ENCODE peak calls at places on chromosomes 13 and 19, in nine cellular contexts. S, M, I, P, U, X, W, F and Z are unnamed samples.

GRCh38 chr13:45410466-45410865 is 7.7 kb downstream of the SLC25A30 start:
- DNase-seq in F (no peak), W (no peak), U (no peak), P (no peak), S (no peak), I (no peak), M (no peak), X (no peak), Z (no peak)

GRCh38 chr13:44637581-44637980 is 61.5 kb upstream of the TSC22D1 start:
- DNase-seq in U (no peak), I (no peak), F (no peak), S (no peak), M (no peak), P (no peak), X (no peak), W (no peak), Z (no peak)

GRCh38 chr13:40230833-40231266 is 435.6 kb downstream of the FOXO1 start:
- DNase-seq in I (no peak), X (no peak), U (peak), P (no peak), S (no peak), M (no peak), F (no peak), W (no peak), Z (no peak)

GRCh38 chr13:114167445-114167844 is 11.6 kb upstream of the CFAP97D2 start:
- DNase-seq in U (no peak), S (no peak), X (no peak), W (no peak), P (no peak), I (no peak), M (no peak), F (no peak), Z (no peak)

GRCh38 chr19:42683917-42684513 is 56.3 kb downstream of the PSG3 start:
- DNase-seq in M (no peak), U (peak), S (peak), I (peak), F (peak), W (no peak), P (peak), X (no peak), Z (no peak)

GRCh38 chr13:48120246-48120645 is 25.3 kb upstream of the MED4 start:
- DNase-seq in M (no peak), U (no peak), X (no peak), P (no peak), F (no peak), W (no peak), I (no peak), S (no peak), Z (no peak)

GRCh38 chr13:104976964-104977363 is 1558.5 kb downstream of the EFNB2 start:
- DNase-seq in M (no peak), U (no peak), W (no peak), F (no peak), S (no peak), I (no peak), P (no peak), X (no peak), Z (no peak)

GRCh38 chr19:17716309-17716929 is 2.9 kb upstream of the MAP1S start:
- DNase-seq in F (no peak), M (no peak), I (peak), X (no peak), W (no peak), U (no peak), P (no peak), S (no peak), Z (no peak)

GRCh38 chr13:75550159-75550567 is 572 bp downstream of the UCHL3 start:
- DNase-seq in M (no peak), P (peak), I (peak), U (peak), S (no peak), X (no peak), W (no peak), F (peak), Z (peak)

GRCh38 chr19:7868671-7869452 is 5.3 kb downstream of the PRR36 start:
- DNase-seq in I (peak), F (peak), X (peak), S (peak), W (peak), U (peak), M (peak), P (peak), Z (peak)

GRCh38 chr19:2865334-2866221 is 1.6 kb upstream of the ZNF556 start:
- DNase-seq in U (no peak), M (no peak), W (no peak), X (no peak), F (no peak), S (no peak), P (no peak), I (no peak), Z (no peak)

GRCh38 chr19:3450796-3451411 is 29.4 kb downstream of the SMIM24 start:
- DNase-seq in S (peak), P (peak), U (peak), F (no peak), W (no peak), I (peak), M (no peak), X (no peak), Z (no peak)

GRCh38 chr13:112696001-112696868 is 6.4 kb downstream of the ATP11A start:
- DNase-seq in S (no peak), M (no peak), P (no peak), X (no peak), F (no peak), W (no peak), U (no peak), I (no peak), Z (no peak)

GRCh38 chr13:103187621-103188020 is 121.4 kb upstream of the SLC10A2 start:
- DNase-seq in W (no peak), U (no peak), P (no peak), S (no peak), M (no peak), X (no peak), F (no peak), I (no peak), Z (no peak)

GRCh38 chr13:113489549-113490495 is 689 bp downstream of the DCUN1D2 start:
- DNase-seq in X (no peak), P (peak), F (no peak), W (peak), M (no peak), I (peak), S (no peak), U (peak), Z (no peak)

GRCh38 chr13:47136659-47136975 is 239.8 kb upstream of the HTR2A start:
- DNase-seq in W (no peak), U (no peak), X (no peak), M (no peak), P (peak), I (no peak), S (no peak), F (no peak), Z (no peak)

GRCh38 chr13:46184277-46184699 is 2.3 kb upstream of the LCP1 start:
- DNase-seq in W (no peak), P (no peak), F (peak), U (no peak), X (peak), I (peak), M (no peak), S (peak), Z (peak)

GRCh38 chr19:38731654-38732301 is 12.5 kb downstream of the CAPN12 start:
- DNase-seq in S (no peak), U (no peak), I (no peak), X (no peak), W (no peak), F (no peak), P (no peak), M (no peak), Z (no peak)

GRCh38 chr13:52378312-52378711 is 27.7 kb downstream of the THSD1 start:
- DNase-seq in P (no peak), M (no peak), U (no peak), X (no peak), I (no peak), S (no peak), W (no peak), F (no peak), Z (no peak)

GRCh38 chr13:46530084-46530935 is 22.7 kb upstream of the LRCH1 start:
- DNase-seq in U (peak), P (peak), F (no peak), S (no peak), I (no peak), M (no peak), X (no peak), W (no peak), Z (no peak)

GRCh38 chr13:41821195-41821594 is 139.7 kb downstream of the VWA8 start:
- DNase-seq in M (no peak), X (no peak), S (no peak), P (no peak), W (no peak), F (no peak), U (no peak), I (no peak), Z (no peak)

GRCh38 chr19:17081672-17082630 is 6.4 kb downstream of the MYO9B start:
- DNase-seq in I (peak), S (peak), W (no peak), X (no peak), M (no peak), P (no peak), U (peak), F (no peak), Z (peak)

GRCh38 chr19:570315-570714 is 2.1 kb upstream of the BSG start:
- DNase-seq in U (no peak), W (no peak), F (no peak), P (no peak), S (no peak), X (no peak), M (no peak), I (no peak), Z (no peak)

GRCh38 chr19:39937094-39937493 is 2.7 kb upstream of the FCGBP start:
- DNase-seq in S (no peak), U (no peak), F (no peak), I (no peak), W (no peak), X (no peak), M (no peak), P (no peak), Z (no peak)